ENCODE peak calls at places on chromosomes 11 and 22, in five cellular contexts. One of them, this sample, is unnamed.

GRCh38 chr11:66068923-66069714 is 953 bp upstream of the PACS1 start:
- DNase-seq in GOT3: no peak
- DNase-seq in D341Med: peak; percentile 82
- DNase-seq in RWPE1: no peak
- DNase-seq in epithelial cell of esophagus: peak; percentile 50
- DNase-seq in this sample: peak; percentile 53

GRCh38 chr11:76212086-76213035 is 6.1 kb upstream of the WNT11 start:
- DNase-seq in epithelial cell of esophagus: no peak
- DNase-seq in D341Med: no peak
- DNase-seq in RWPE1: no peak
- DNase-seq in GOT3: no peak
- DNase-seq in this sample: no peak

GRCh38 chr22:20013382-20013871 is 3.2 kb downstream of the ARVCF start:
- DNase-seq in epithelial cell of esophagus: peak; percentile 51
- DNase-seq in GOT3: no peak
- DNase-seq in D341Med: peak; percentile 77
- DNase-seq in RWPE1: no peak
- DNase-seq in this sample: no peak

GRCh38 chr11:110251837-110252236 is 44.6 kb downstream of the RDX start:
- DNase-seq in GOT3: no peak
- DNase-seq in RWPE1: peak; percentile 69
- DNase-seq in epithelial cell of esophagus: peak; percentile 86
- DNase-seq in D341Med: no peak
- DNase-seq in this sample: peak; percentile 87

GRCh38 chr11:75195164-75195962 is 44.5 kb downstream of the SLCO2B1 start:
- DNase-seq in GOT3: no peak
- DNase-seq in RWPE1: no peak
- DNase-seq in D341Med: no peak
- DNase-seq in epithelial cell of esophagus: no peak
- DNase-seq in this sample: no peak

GRCh38 chr11:65900125-65900898 is at the start of gene FOSL1:
- DNase-seq in D341Med: peak; percentile 71
- DNase-seq in epithelial cell of esophagus: peak; percentile 100
- DNase-seq in GOT3: peak; percentile 55
- DNase-seq in RWPE1: peak; percentile 94
- DNase-seq in this sample: peak; percentile 99

GRCh38 chr11:46307369-46307768 is 29.9 kb downstream of the CREB3L1 start:
- DNase-seq in epithelial cell of esophagus: no peak
- DNase-seq in RWPE1: no peak
- DNase-seq in GOT3: no peak
- DNase-seq in D341Med: no peak
- DNase-seq in this sample: no peak

GRCh38 chr11:99352642-99353041 is 331.9 kb downstream of the CNTN5 start:
- DNase-seq in GOT3: no peak
- DNase-seq in RWPE1: no peak
- DNase-seq in D341Med: no peak
- DNase-seq in epithelial cell of esophagus: no peak
- DNase-seq in this sample: no peak

GRCh38 chr11:111911563-111912401 is at the start of gene CRYAB:
- DNase-seq in epithelial cell of esophagus: peak; percentile 98
- DNase-seq in RWPE1: peak; percentile 71
- DNase-seq in GOT3: peak; percentile 34
- DNase-seq in D341Med: no peak
- DNase-seq in this sample: peak; percentile 93

GRCh38 chr11:65310756-65311155 is 3.9 kb upstream of the CDC42EP2 start:
- DNase-seq in D341Med: no peak
- DNase-seq in RWPE1: no peak
- DNase-seq in epithelial cell of esophagus: no peak
- DNase-seq in GOT3: no peak
- DNase-seq in this sample: no peak

GRCh38 chr11:60916669-60917206 is 2.8 kb downstream of the TMEM109 start:
- DNase-seq in GOT3: no peak
- DNase-seq in epithelial cell of esophagus: no peak
- DNase-seq in RWPE1: no peak
- DNase-seq in D341Med: no peak
- DNase-seq in this sample: no peak

GRCh38 chr22:23157560-23158515 is 12.6 kb downstream of the RAB36 start:
- DNase-seq in D341Med: no peak
- DNase-seq in epithelial cell of esophagus: no peak
- DNase-seq in GOT3: no peak
- DNase-seq in RWPE1: no peak
- DNase-seq in this sample: no peak

GRCh38 chr22:25645266-25645665 is 80.8 kb downstream of the GRK3 start:
- DNase-seq in RWPE1: no peak
- DNase-seq in epithelial cell of esophagus: no peak
- DNase-seq in D341Med: no peak
- DNase-seq in GOT3: no peak
- DNase-seq in this sample: no peak

GRCh38 chr22:37228106-37229011 is 15.7 kb downstream of the RAC2 start:
- DNase-seq in D341Med: no peak
- DNase-seq in GOT3: no peak
- DNase-seq in RWPE1: no peak
- DNase-seq in epithelial cell of esophagus: peak; percentile 57
- DNase-seq in this sample: peak; percentile 53

GRCh38 chr11:123103326-123103980 is 41.5 kb upstream of the HSPA8 start:
- DNase-seq in GOT3: no peak
- DNase-seq in epithelial cell of esophagus: peak; percentile 54
- DNase-seq in RWPE1: peak; percentile 34
- DNase-seq in D341Med: peak; percentile 57
- DNase-seq in this sample: peak; percentile 27

GRCh38 chr11:132962026-132962425 is 570.3 kb downstream of the OPCML start:
- DNase-seq in epithelial cell of esophagus: no peak
- DNase-seq in D341Med: no peak
- DNase-seq in RWPE1: no peak
- DNase-seq in GOT3: no peak
- DNase-seq in this sample: peak; percentile 6

GRCh38 chr11:19444231-19444630 is 203.5 kb upstream of the E2F8 start:
- DNase-seq in D341Med: no peak
- DNase-seq in GOT3: no peak
- DNase-seq in epithelial cell of esophagus: no peak
- DNase-seq in RWPE1: no peak
- DNase-seq in this sample: no peak

GRCh38 chr11:118343981-118344521 is at the start of gene CD3G:
- DNase-seq in epithelial cell of esophagus: no peak
- DNase-seq in GOT3: no peak
- DNase-seq in RWPE1: no peak
- DNase-seq in D341Med: no peak
- DNase-seq in this sample: no peak

GRCh38 chr22:41435560-41435959 is 11.0 kb downstream of the TOB2 start:
- DNase-seq in epithelial cell of esophagus: no peak
- DNase-seq in D341Med: no peak
- DNase-seq in RWPE1: no peak
- DNase-seq in GOT3: no peak
- DNase-seq in this sample: no peak

GRCh38 chr11:70082829-70083228 is 4.7 kb downstream of the ANO1 start:
- DNase-seq in RWPE1: no peak
- DNase-seq in GOT3: no peak
- DNase-seq in D341Med: no peak
- DNase-seq in epithelial cell of esophagus: no peak
- DNase-seq in this sample: no peak

GRCh38 chr11:2426826-2427521 is 17.3 kb downstream of the TRPM5 start:
- DNase-seq in epithelial cell of esophagus: no peak
- DNase-seq in GOT3: no peak
- DNase-seq in RWPE1: no peak
- DNase-seq in D341Med: no peak
- DNase-seq in this sample: no peak

GRCh38 chr22:37176464-37177061 is 11.5 kb downstream of the C1QTNF6 start:
- DNase-seq in RWPE1: no peak
- DNase-seq in epithelial cell of esophagus: no peak
- DNase-seq in D341Med: no peak
- DNase-seq in GOT3: no peak
- DNase-seq in this sample: no peak

GRCh38 chr22:48483764-48484528 is 1343.7 kb downstream of the BRD1 start:
- DNase-seq in GOT3: no peak
- DNase-seq in epithelial cell of esophagus: no peak
- DNase-seq in RWPE1: no peak
- DNase-seq in D341Med: no peak
- DNase-seq in this sample: no peak

GRCh38 chr11:69943506-69943905 is 124.3 kb upstream of the FGF3 start:
- DNase-seq in epithelial cell of esophagus: no peak
- DNase-seq in GOT3: no peak
- DNase-seq in RWPE1: no peak
- DNase-seq in D341Med: no peak
- DNase-seq in this sample: no peak

GRCh38 chr11:106724293-106724892 is 293.9 kb downstream of the GUCY1A2 start:
- DNase-seq in RWPE1: no peak
- DNase-seq in epithelial cell of esophagus: peak; percentile 54
- DNase-seq in D341Med: no peak
- DNase-seq in GOT3: no peak
- DNase-seq in this sample: no peak

GRCh38 chr11:83711035-83711630 is 425.0 kb upstream of the CCDC90B start:
- DNase-seq in epithelial cell of esophagus: no peak
- DNase-seq in RWPE1: no peak
- DNase-seq in D341Med: no peak
- DNase-seq in GOT3: no peak
- DNase-seq in this sample: no peak

GRCh38 chr11:133163463-133164419 is 368.6 kb downstream of the OPCML start:
- DNase-seq in GOT3: no peak
- DNase-seq in RWPE1: no peak
- DNase-seq in D341Med: peak; percentile 54
- DNase-seq in epithelial cell of esophagus: peak; percentile 27
- DNase-seq in this sample: peak; percentile 32

GRCh38 chr22:39994566-39995345 is at the start of gene FAM83F:
- DNase-seq in GOT3: no peak
- DNase-seq in epithelial cell of esophagus: peak; percentile 78
- DNase-seq in RWPE1: peak; percentile 80
- DNase-seq in D341Med: peak; percentile 50
- DNase-seq in this sample: peak; percentile 69

GRCh38 chr11:113474362-113475159 is 637 bp downstream of the DRD2 start:
- DNase-seq in epithelial cell of esophagus: peak; percentile 87
- DNase-seq in GOT3: no peak
- DNase-seq in RWPE1: peak; percentile 82
- DNase-seq in D341Med: peak; percentile 73
- DNase-seq in this sample: peak; percentile 84

GRCh38 chr22:31125521-31126117 is 2.9 kb downstream of the INPP5J start:
- DNase-seq in RWPE1: no peak
- DNase-seq in GOT3: no peak
- DNase-seq in epithelial cell of esophagus: no peak
- DNase-seq in D341Med: no peak
- DNase-seq in this sample: no peak

GRCh38 chr11:1290052-1291040 is 19.1 kb downstream of the TOLLIP start:
- DNase-seq in D341Med: no peak
- DNase-seq in epithelial cell of esophagus: no peak
- DNase-seq in RWPE1: no peak
- DNase-seq in GOT3: no peak
- DNase-seq in this sample: no peak

GRCh38 chr11:3119141-3119821 is 45.8 kb downstream of the OSBPL5 start:
- DNase-seq in RWPE1: no peak
- DNase-seq in GOT3: no peak
- DNase-seq in epithelial cell of esophagus: no peak
- DNase-seq in D341Med: no peak
- DNase-seq in this sample: no peak

GRCh38 chr11:2304156-2305139 is 2.6 kb downstream of the TSPAN32 start:
- DNase-seq in epithelial cell of esophagus: no peak
- DNase-seq in D341Med: no peak
- DNase-seq in GOT3: no peak
- DNase-seq in RWPE1: no peak
- DNase-seq in this sample: no peak

GRCh38 chr11:101127699-101128570 is 1.7 kb downstream of the PGR start:
- DNase-seq in D341Med: peak; percentile 67
- DNase-seq in epithelial cell of esophagus: no peak
- DNase-seq in RWPE1: no peak
- DNase-seq in GOT3: no peak
- DNase-seq in this sample: no peak

GRCh38 chr11:40328890-40329617 is 1130.4 kb downstream of the LRRC4C start:
- DNase-seq in GOT3: peak; percentile 27
- DNase-seq in epithelial cell of esophagus: peak; percentile 99
- DNase-seq in RWPE1: peak; percentile 94
- DNase-seq in D341Med: no peak
- DNase-seq in this sample: peak; percentile 99

GRCh38 chr11:106625566-106625965 is 392.7 kb downstream of the GUCY1A2 start:
- DNase-seq in RWPE1: no peak
- DNase-seq in epithelial cell of esophagus: no peak
- DNase-seq in D341Med: no peak
- DNase-seq in GOT3: no peak
- DNase-seq in this sample: no peak

GRCh38 chr22:37295213-37295886 is 13.0 kb downstream of the CYTH4 start:
- DNase-seq in GOT3: no peak
- DNase-seq in RWPE1: no peak
- DNase-seq in D341Med: no peak
- DNase-seq in epithelial cell of esophagus: no peak
- DNase-seq in this sample: no peak

GRCh38 chr11:133790995-133791394 is 54.3 kb downstream of the SPATA19 start:
- DNase-seq in epithelial cell of esophagus: no peak
- DNase-seq in D341Med: no peak
- DNase-seq in GOT3: no peak
- DNase-seq in RWPE1: no peak
- DNase-seq in this sample: no peak

GRCh38 chr22:48356731-48357130 is 1470.9 kb downstream of the BRD1 start:
- DNase-seq in epithelial cell of esophagus: no peak
- DNase-seq in GOT3: no peak
- DNase-seq in RWPE1: no peak
- DNase-seq in D341Med: no peak
- DNase-seq in this sample: no peak